ENCODE peak calls at places on chromosomes 3 and 15, in eight cellular contexts. N, L, P, H, Y, E, X and K are unnamed samples. For H3K36me3 and H3K27me3, the result is how much of the 10 kb centered on the place peaks cover.

GRCh38 chr3:38582941-38583645 is 66.4 kb downstream of the SCN5A start:
- DNase-seq in N (peak), L (no peak), P (no peak), H (peak), Y (no peak), E (no peak), X (no peak), K (no peak)

GRCh38 chr15:71971905-71972304 is 146.0 kb downstream of the MYO9A start:
- DNase-seq in N (no peak), L (no peak), P (no peak), H (no peak), Y (no peak), E (no peak), X (no peak), K (no peak)

GRCh38 chr3:96319176-96319575 is 495.2 kb upstream of the EPHA6 start:
- DNase-seq in N (no peak), L (no peak), P (no peak), H (no peak), Y (no peak), E (no peak), X (no peak), K (no peak)

GRCh38 chr3:187255314-187255713 is 36.2 kb downstream of the MASP1 start:
- DNase-seq in N (no peak), L (no peak), P (no peak), H (no peak), Y (no peak), E (no peak), X (no peak), K (no peak)

GRCh38 chr3:131899021-131899420 is 135.8 kb downstream of the CPNE4 start:
- DNase-seq in N (no peak), L (no peak), P (peak), H (no peak), Y (no peak), E (no peak), X (no peak), K (no peak)

GRCh38 chr3:88824646-88825303 is 282.6 kb upstream of the EPHA3 start:
- DNase-seq in N (no peak), L (no peak), P (no peak), H (no peak), Y (no peak), E (no peak), X (no peak), K (no peak)

GRCh38 chr3:57411715-57412114 is 119.2 kb upstream of the ASB14 start:
- DNase-seq in N (no peak), L (no peak), P (no peak), H (no peak), Y (no peak), E (no peak), X (no peak), K (no peak)

GRCh38 chr3:173750591-173750990 is 353.0 kb downstream of the NLGN1 start:
- DNase-seq in N (no peak), L (no peak), P (no peak), H (no peak), Y (no peak), E (no peak), X (no peak), K (no peak)

GRCh38 chr15:93656041-93656440 is 567.0 kb upstream of the RGMA start:
- DNase-seq in N (no peak), L (no peak), P (no peak), H (no peak), Y (no peak), E (no peak), X (no peak), K (no peak)

GRCh38 chr3:34669490-34669889 is 871.1 kb downstream of the PDCD6IP start:
- DNase-seq in N (no peak), L (no peak), P (no peak), H (no peak), Y (no peak), E (no peak), X (peak), K (no peak)

GRCh38 chr3:133396906-133397305 is 3.0 kb upstream of the BFSP2 start:
- DNase-seq in N (no peak), L (no peak), P (no peak), H (no peak), Y (no peak), E (no peak), X (no peak), K (no peak)

GRCh38 chr3:5212625-5213573 is 25.4 kb downstream of the EDEM1 start:
- DNase-seq in N (no peak), L (no peak), P (no peak), H (no peak), Y (no peak), E (no peak), X (no peak), K (peak)

GRCh38 chr3:62335196-62335595 is 38.2 kb downstream of the FEZF2 start:
- DNase-seq in N (no peak), L (no peak), P (no peak), H (no peak), Y (no peak), E (no peak), X (no peak), K (peak)

GRCh38 chr3:163953526-163953925 is 1124.8 kb downstream of the SI start:
- DNase-seq in N (no peak), L (no peak), P (no peak), H (no peak), Y (no peak), E (no peak), X (no peak), K (no peak)

GRCh38 chr3:102745881-102746280 is 311.1 kb downstream of the ZPLD1 start:
- DNase-seq in N (no peak), L (no peak), P (no peak), H (no peak), Y (no peak), E (no peak), X (no peak), K (no peak)

GRCh38 chr15:61818801-61819200 is 241.4 kb downstream of the VPS13C start:
- DNase-seq in N (no peak), L (no peak), P (no peak), H (no peak), Y (no peak), E (no peak), X (no peak), K (no peak)

GRCh38 chr3:99836681-99837080 is 19.0 kb downstream of the CMSS1 start:
- DNase-seq in N (no peak), L (no peak), P (no peak), H (no peak), Y (peak), E (no peak), X (no peak), K (no peak)

GRCh38 chr15:81281176-81281735 is 42.7 kb downstream of the STARD5 start:
- DNase-seq in N (no peak), L (no peak), P (no peak), H (no peak), Y (no peak), E (no peak), X (no peak), K (no peak)

GRCh38 chr3:144652573-144652972 is 681.0 kb downstream of the DIPK2A start:
- DNase-seq in N (no peak), L (no peak), P (no peak), H (no peak), Y (no peak), E (no peak), X (no peak), K (no peak)

GRCh38 chr15:85649372-85649771 is 145.4 kb downstream of the KLHL25 start:
- DNase-seq in N (no peak), L (peak), P (no peak), H (no peak), Y (peak), E (no peak), X (peak), K (no peak)

GRCh38 chr3:97979610-97980009 is 7.4 kb upstream of the RIOX2 start:
- DNase-seq in N (no peak), L (no peak), P (peak), H (no peak), Y (peak), E (no peak), X (peak), K (no peak)

GRCh38 chr3:40901298-40901697 is 298.0 kb upstream of the CTNNB1 start:
- DNase-seq in N (no peak), L (no peak), P (no peak), H (no peak), Y (no peak), E (no peak), X (no peak), K (no peak)

GRCh38 chr3:173553635-173554280 is 156.2 kb downstream of the NLGN1 start:
- DNase-seq in N (no peak), L (peak), P (peak), H (no peak), Y (peak), E (no peak), X (peak), K (peak)

GRCh38 chr15:41948499-41948898 is 23.9 kb downstream of the EHD4 start:
- DNase-seq in N (no peak), L (no peak), P (no peak), H (peak), Y (no peak), E (no peak), X (no peak), K (no peak)

GRCh38 chr3:136984837-136985236 is 27.1 kb downstream of the IL20RB start:
- DNase-seq in N (no peak), L (no peak), P (no peak), H (no peak), Y (no peak), E (no peak), X (no peak), K (no peak)

GRCh38 chr3:151085227-151085888 is at the start of gene MED12L:
- DNase-seq in N (peak), L (peak), P (peak), H (peak), Y (peak), E (no peak), X (peak), K (peak)

GRCh38 chr3:66722675-66723074 is 221.9 kb upstream of the LRIG1 start:
- DNase-seq in N (no peak), L (no peak), P (no peak), H (peak), Y (peak), E (peak), X (no peak), K (no peak)

GRCh38 chr3:42830437-42831320 is 21.4 kb downstream of the ACKR2 start:
- DNase-seq in N (no peak), L (peak), P (peak), H (no peak), Y (no peak), E (no peak), X (peak), K (peak)

DNA sequence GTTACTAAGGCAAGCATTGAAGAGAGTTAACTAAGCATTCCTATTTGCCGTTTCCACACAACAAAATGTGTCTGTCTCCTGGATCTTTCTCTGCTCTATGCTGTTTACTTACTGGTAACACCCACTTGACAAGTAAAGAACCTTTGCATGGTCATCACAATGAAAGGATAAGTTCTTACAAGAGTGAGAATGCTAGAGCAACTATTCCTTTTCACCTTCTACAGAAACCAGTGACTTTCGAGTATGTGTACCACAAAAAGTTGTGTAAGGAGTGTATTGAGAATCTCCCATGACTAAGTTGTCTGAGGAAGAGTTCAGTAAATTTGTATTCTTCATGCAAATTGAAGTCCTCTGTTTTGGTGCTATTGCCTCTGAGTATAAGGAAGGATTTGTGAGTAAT is 10.8 kb downstream of the TIPARP start:
- DNase-seq in N (no peak), L (no peak), P (peak), H (no peak), Y (no peak), E (no peak), X (no peak), K (no peak)
- H3K36me3 ChIP-seq in N (under half), L (under half), P (under half), H (under half), Y (under half), E (under half), X (under half), K (under half)

DNA sequence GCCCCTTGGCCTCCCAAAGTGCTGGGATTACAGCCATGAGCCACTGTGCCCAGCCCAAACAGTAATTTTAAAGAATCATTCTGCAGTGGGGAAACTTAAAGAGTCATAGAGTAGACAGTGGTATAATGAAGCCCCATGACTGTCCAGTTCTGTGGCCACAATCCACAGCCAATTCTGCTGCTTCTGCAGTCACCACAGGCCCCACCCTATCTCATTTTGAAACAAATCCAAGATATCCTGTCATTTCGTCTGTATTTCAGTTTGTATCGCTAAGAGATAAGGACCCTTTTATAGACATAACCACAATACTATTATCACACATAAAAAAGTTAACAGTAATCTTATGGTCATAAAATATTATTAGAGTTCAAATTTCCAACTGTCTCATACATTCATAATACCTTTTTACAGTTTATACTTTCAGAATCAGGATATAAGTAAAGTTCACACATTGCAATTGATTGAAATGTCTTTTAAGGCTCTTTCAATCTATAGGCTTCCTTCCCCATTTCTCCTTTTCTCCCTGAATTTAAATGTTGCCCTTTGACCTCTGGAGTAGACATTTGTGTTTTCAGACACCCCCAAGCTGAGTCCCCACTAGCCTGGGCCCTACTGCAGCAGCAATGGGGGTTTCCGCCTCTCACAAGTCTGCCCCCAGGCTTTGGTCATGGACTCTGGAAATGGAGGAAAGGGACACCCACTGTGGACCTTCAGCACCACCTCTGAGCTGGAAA is 4.2 kb upstream of the NUP210 start:
- DNase-seq in N (no peak), L (no peak), P (no peak), H (no peak), Y (no peak), E (no peak), X (no peak), K (no peak)
- H3K4me3 ChIP-seq in N (no peak), L (no peak), P (no peak), H (no peak), Y (no peak), E (no peak), X (no peak), K (no peak)

GRCh38 chr3:184802150-184802549 is 9.8 kb upstream of the VPS8 start:
- DNase-seq in N (no peak), L (no peak), P (no peak), H (no peak), Y (no peak), E (no peak), X (no peak), K (no peak)
- H3K27me3 ChIP-seq in N (under half), L (under half), P (under half), H (under half), Y (under half), E (under half), X (under half), K (under half)

DNA sequence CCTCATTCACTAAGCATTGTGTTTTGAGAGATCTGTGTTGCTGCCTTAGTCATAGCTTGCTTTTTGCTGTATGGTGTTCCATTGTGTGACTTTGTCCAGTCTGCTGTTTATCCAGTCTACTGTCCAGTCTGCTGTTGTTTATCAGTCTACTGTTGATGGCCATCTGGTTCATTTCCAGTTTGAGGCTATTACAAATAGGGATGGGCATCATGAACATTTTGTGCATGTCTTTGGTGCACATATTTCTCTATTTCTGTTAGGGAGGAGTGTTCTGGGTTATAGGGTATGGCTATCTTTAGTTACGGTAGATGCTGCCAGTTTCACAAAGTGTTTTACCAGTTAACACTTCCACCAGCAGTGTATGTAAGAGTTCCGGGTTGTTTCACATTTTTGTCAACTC is 22.2 kb upstream of the CLEC3B start:
- DNase-seq in N (no peak), L (no peak), P (no peak), H (no peak), Y (no peak), E (no peak), X (no peak), K (no peak)
- H3K36me3 ChIP-seq in N (under half), L (half or more), P (under half), H (half or more), Y (half or more), E (half or more), X (under half), K (under half)

GRCh38 chr3:70981252-70981933 is 602.1 kb downstream of the FOXP1 start:
- DNase-seq in N (no peak), L (no peak), P (peak), H (no peak), Y (peak), E (no peak), X (no peak), K (no peak)
- H3K4me3 ChIP-seq in N (no peak), L (no peak), P (no peak), H (no peak), Y (no peak), E (no peak), X (no peak), K (no peak)

GRCh38 chr3:134645515-134645914 is 5.3 kb downstream of the KY start:
- DNase-seq in N (no peak), L (no peak), P (no peak), H (no peak), Y (no peak), E (no peak), X (no peak), K (no peak)
- H3K27me3 ChIP-seq in N (under half), L (half or more), P (under half), H (under half), Y (under half), E (under half), X (half or more), K (under half)

GRCh38 chr15:88622605-88622975 is 1.4 kb downstream of the AEN start:
- DNase-seq in N (no peak), L (no peak), P (no peak), H (no peak), Y (no peak), E (no peak), X (no peak), K (no peak)

GRCh38 chr15:88623061-88623460 is 1.9 kb downstream of the AEN start:
- DNase-seq in N (no peak), L (no peak), P (no peak), H (no peak), Y (no peak), E (no peak), X (no peak), K (peak)

GRCh38 chr15:88624971-88625290 is 3.8 kb downstream of the AEN start:
- DNase-seq in N (no peak), L (no peak), P (no peak), H (no peak), Y (no peak), E (no peak), X (no peak), K (no peak)

GRCh38 chr15:88623632-88624031 is 2.5 kb downstream of the AEN start:
- DNase-seq in N (no peak), L (no peak), P (no peak), H (no peak), Y (no peak), E (no peak), X (no peak), K (peak)

GRCh38 chr15:88624156-88624970 is 3.2 kb downstream of the AEN start:
- DNase-seq in N (peak), L (no peak), P (peak), H (no peak), Y (peak), E (no peak), X (peak), K (peak)
- H3K36me3 ChIP-seq in N (under half), L (half or more), P (under half), H (under half), Y (under half), E (under half), X (under half), K (under half)

DNA sequence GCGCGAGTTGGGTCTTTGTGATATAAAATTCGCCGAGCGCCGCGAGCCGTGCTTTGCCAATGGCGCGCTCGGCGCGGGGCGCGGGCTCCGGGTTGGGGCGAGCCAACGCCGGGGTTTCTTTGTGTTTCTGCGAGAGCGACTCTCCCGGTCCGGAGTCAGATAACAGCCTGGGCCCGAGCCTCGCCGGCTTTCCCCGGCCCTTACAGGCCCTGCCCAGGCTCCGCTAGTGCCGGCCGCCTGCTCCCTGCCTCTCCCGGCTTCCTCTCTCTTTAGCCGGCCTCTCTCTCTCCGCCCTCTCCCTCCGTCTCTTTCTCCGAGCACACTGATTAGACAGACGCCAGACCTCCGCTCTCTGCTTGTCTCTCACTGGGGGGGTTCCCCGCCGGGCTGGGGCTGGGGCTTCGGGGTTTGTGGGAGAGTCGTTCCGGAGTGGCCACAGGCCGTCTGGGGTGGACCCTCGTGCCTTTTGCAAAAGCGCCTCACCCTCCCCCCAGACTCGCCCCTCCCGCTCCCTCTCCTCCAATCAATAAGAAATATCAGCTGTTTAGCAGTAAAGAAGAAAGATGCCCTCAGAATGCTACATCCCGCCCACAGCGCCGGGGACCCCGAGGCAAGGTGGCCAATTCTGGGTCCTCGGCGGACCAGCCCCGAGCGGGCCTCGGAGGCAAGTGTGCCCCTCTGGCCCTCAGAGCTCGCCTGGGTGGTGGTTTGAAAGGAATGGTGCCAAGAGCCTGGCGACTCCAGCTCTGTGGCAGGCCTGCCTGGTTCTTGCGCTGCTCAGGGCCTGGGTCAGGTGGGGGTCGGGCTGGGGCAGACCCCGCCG is 2.9 kb downstream of the NR2F2 start:
- DNase-seq in N (no peak), L (no peak), P (peak), H (peak), Y (no peak), E (no peak), X (peak), K (peak)
- H3K4me3 ChIP-seq in N (peak), L (peak), P (peak), H (peak), Y (peak), E (peak), X (peak), K (peak)